ENCODE peak calls at places on chromosomes 2 and 18, in ten cellular contexts. One of them, this sample, is unnamed.

GRCh38 chr2:209495855-209496585 is 72.2 kb downstream of the MAP2 start:
- DNase-seq in fibroblast of lung: peak
- DNase-seq in GM23248: peak
- DNase-seq in mammary epithelial cell: peak
- DNase-seq in HCT116: peak
- DNase-seq in MM.1S: no peak
- DNase-seq in hepatocyte: peak
- DNase-seq in neural progenitor cell: no peak
- DNase-seq in DND-41: no peak
- DNase-seq in K562: no peak
- DNase-seq in this sample: peak

GRCh38 chr2:66960161-66960560 is 437.0 kb upstream of the ETAA1 start:
- DNase-seq in fibroblast of lung: no peak
- DNase-seq in GM23248: no peak
- DNase-seq in mammary epithelial cell: no peak
- DNase-seq in HCT116: no peak
- DNase-seq in MM.1S: no peak
- DNase-seq in hepatocyte: no peak
- DNase-seq in neural progenitor cell: peak
- DNase-seq in DND-41: no peak
- DNase-seq in K562: no peak
- DNase-seq in this sample: no peak

GRCh38 chr2:236572482-236572881 is 2.9 kb downstream of the ACKR3 start:
- DNase-seq in fibroblast of lung: no peak
- DNase-seq in GM23248: peak
- DNase-seq in mammary epithelial cell: no peak
- DNase-seq in HCT116: no peak
- DNase-seq in MM.1S: no peak
- DNase-seq in hepatocyte: no peak
- DNase-seq in neural progenitor cell: peak
- DNase-seq in DND-41: no peak
- DNase-seq in K562: no peak
- DNase-seq in this sample: no peak

GRCh38 chr2:38494394-38494793 is 108.3 kb downstream of the HNRNPLL start:
- DNase-seq in fibroblast of lung: no peak
- DNase-seq in GM23248: no peak
- DNase-seq in mammary epithelial cell: no peak
- DNase-seq in HCT116: no peak
- DNase-seq in MM.1S: no peak
- DNase-seq in hepatocyte: no peak
- DNase-seq in neural progenitor cell: no peak
- DNase-seq in DND-41: no peak
- DNase-seq in K562: no peak
- DNase-seq in this sample: no peak

GRCh38 chr2:86216577-86217555 is 17.6 kb downstream of the MRPL35 start:
- DNase-seq in fibroblast of lung: no peak
- DNase-seq in GM23248: peak
- DNase-seq in mammary epithelial cell: no peak
- DNase-seq in HCT116: no peak
- DNase-seq in MM.1S: no peak
- DNase-seq in hepatocyte: no peak
- DNase-seq in neural progenitor cell: no peak
- DNase-seq in DND-41: no peak
- DNase-seq in K562: peak
- DNase-seq in this sample: no peak

GRCh38 chr2:46804794-46805193 is 110.8 kb downstream of the MCFD2 start:
- DNase-seq in fibroblast of lung: peak
- DNase-seq in GM23248: peak
- DNase-seq in mammary epithelial cell: no peak
- DNase-seq in HCT116: no peak
- DNase-seq in MM.1S: no peak
- DNase-seq in hepatocyte: no peak
- DNase-seq in neural progenitor cell: no peak
- DNase-seq in DND-41: no peak
- DNase-seq in K562: no peak
- DNase-seq in this sample: no peak

GRCh38 chr2:215619989-215620388 is 184.1 kb upstream of the FN1 start:
- DNase-seq in fibroblast of lung: no peak
- DNase-seq in GM23248: peak
- DNase-seq in mammary epithelial cell: no peak
- DNase-seq in HCT116: peak
- DNase-seq in MM.1S: no peak
- DNase-seq in hepatocyte: peak
- DNase-seq in neural progenitor cell: no peak
- DNase-seq in DND-41: no peak
- DNase-seq in K562: peak
- DNase-seq in this sample: peak

GRCh38 chr2:49686291-49686690 is 532.0 kb upstream of the FSHR start:
- DNase-seq in fibroblast of lung: no peak
- DNase-seq in GM23248: no peak
- DNase-seq in mammary epithelial cell: no peak
- DNase-seq in HCT116: no peak
- DNase-seq in MM.1S: no peak
- DNase-seq in hepatocyte: no peak
- DNase-seq in neural progenitor cell: no peak
- DNase-seq in DND-41: no peak
- DNase-seq in K562: no peak
- DNase-seq in this sample: no peak

GRCh38 chr2:205889073-205889472 is 196.9 kb downstream of the INO80D start:
- DNase-seq in fibroblast of lung: no peak
- DNase-seq in GM23248: peak
- DNase-seq in mammary epithelial cell: peak
- DNase-seq in HCT116: no peak
- DNase-seq in MM.1S: no peak
- DNase-seq in hepatocyte: no peak
- DNase-seq in neural progenitor cell: no peak
- DNase-seq in DND-41: no peak
- DNase-seq in K562: no peak
- DNase-seq in this sample: peak

GRCh38 chr18:12921178-12921577 is 26.6 kb upstream of the SEH1L start:
- DNase-seq in fibroblast of lung: no peak
- DNase-seq in GM23248: no peak
- DNase-seq in mammary epithelial cell: no peak
- DNase-seq in HCT116: no peak
- DNase-seq in MM.1S: peak
- DNase-seq in hepatocyte: no peak
- DNase-seq in neural progenitor cell: no peak
- DNase-seq in DND-41: no peak
- DNase-seq in K562: no peak
- DNase-seq in this sample: no peak

GRCh38 chr18:57833441-57834101 is 30.5 kb upstream of the ATP8B1 start:
- DNase-seq in fibroblast of lung: peak
- DNase-seq in GM23248: peak
- DNase-seq in mammary epithelial cell: no peak
- DNase-seq in HCT116: no peak
- DNase-seq in MM.1S: peak
- DNase-seq in hepatocyte: peak
- DNase-seq in neural progenitor cell: peak
- DNase-seq in DND-41: peak
- DNase-seq in K562: peak
- DNase-seq in this sample: peak

GRCh38 chr2:19503406-19503805 is 145.0 kb upstream of the OSR1 start:
- DNase-seq in fibroblast of lung: no peak
- DNase-seq in GM23248: no peak
- DNase-seq in mammary epithelial cell: no peak
- DNase-seq in HCT116: no peak
- DNase-seq in MM.1S: no peak
- DNase-seq in hepatocyte: no peak
- DNase-seq in neural progenitor cell: no peak
- DNase-seq in DND-41: no peak
- DNase-seq in K562: no peak
- DNase-seq in this sample: no peak

GRCh38 chr2:219179601-219180465 is 1.8 kb downstream of the RETREG2 start:
- DNase-seq in fibroblast of lung: no peak
- DNase-seq in GM23248: no peak
- DNase-seq in mammary epithelial cell: no peak
- DNase-seq in HCT116: no peak
- DNase-seq in MM.1S: no peak
- DNase-seq in hepatocyte: no peak
- DNase-seq in neural progenitor cell: no peak
- DNase-seq in DND-41: no peak
- DNase-seq in K562: no peak
- DNase-seq in this sample: no peak

GRCh38 chr2:202113571-202114142 is 40.6 kb downstream of the KIAA2012 start:
- DNase-seq in fibroblast of lung: no peak
- DNase-seq in GM23248: peak
- DNase-seq in mammary epithelial cell: peak
- DNase-seq in HCT116: no peak
- DNase-seq in MM.1S: no peak
- DNase-seq in hepatocyte: no peak
- DNase-seq in neural progenitor cell: no peak
- DNase-seq in DND-41: peak
- DNase-seq in K562: no peak
- DNase-seq in this sample: no peak

GRCh38 chr2:187313831-187314230 is 134.2 kb downstream of the CALCRL start:
- DNase-seq in fibroblast of lung: no peak
- DNase-seq in GM23248: no peak
- DNase-seq in mammary epithelial cell: no peak
- DNase-seq in HCT116: no peak
- DNase-seq in MM.1S: no peak
- DNase-seq in hepatocyte: no peak
- DNase-seq in neural progenitor cell: no peak
- DNase-seq in DND-41: no peak
- DNase-seq in K562: no peak
- DNase-seq in this sample: no peak

GRCh38 chr2:111119004-111119846 is 1.5 kb upstream of the BCL2L11 start:
- DNase-seq in fibroblast of lung: peak
- DNase-seq in GM23248: peak
- DNase-seq in mammary epithelial cell: no peak
- DNase-seq in HCT116: no peak
- DNase-seq in MM.1S: no peak
- DNase-seq in hepatocyte: peak
- DNase-seq in neural progenitor cell: peak
- DNase-seq in DND-41: no peak
- DNase-seq in K562: no peak
- DNase-seq in this sample: no peak
- TF ChIP-seq EZH2 in fibroblast of lung: peak
- TF ChIP-seq EZH2 in GM23248: peak
- TF ChIP-seq EZH2 in mammary epithelial cell: no peak
- TF ChIP-seq EZH2 in HCT116: no peak
- TF ChIP-seq EZH2 in MM.1S: no peak
- TF ChIP-seq EZH2 in hepatocyte: peak
- TF ChIP-seq EZH2 in neural progenitor cell: peak
- TF ChIP-seq EZH2 in DND-41: no peak
- TF ChIP-seq EZH2 in K562: no peak
- TF ChIP-seq EZH2 in this sample: no peak

GRCh38 chr2:29532451-29532850 is 388.9 kb downstream of the ALK start:
- DNase-seq in fibroblast of lung: peak
- DNase-seq in GM23248: no peak
- DNase-seq in mammary epithelial cell: no peak
- DNase-seq in HCT116: no peak
- DNase-seq in MM.1S: no peak
- DNase-seq in hepatocyte: no peak
- DNase-seq in neural progenitor cell: no peak
- DNase-seq in DND-41: no peak
- DNase-seq in K562: no peak
- DNase-seq in this sample: no peak
- TF ChIP-seq EZH2 in fibroblast of lung: no peak
- TF ChIP-seq EZH2 in GM23248: no peak
- TF ChIP-seq EZH2 in mammary epithelial cell: no peak
- TF ChIP-seq EZH2 in HCT116: no peak
- TF ChIP-seq EZH2 in MM.1S: no peak
- TF ChIP-seq EZH2 in hepatocyte: no peak
- TF ChIP-seq EZH2 in neural progenitor cell: no peak
- TF ChIP-seq EZH2 in DND-41: no peak
- TF ChIP-seq EZH2 in K562: no peak
- TF ChIP-seq EZH2 in this sample: no peak

DNA sequence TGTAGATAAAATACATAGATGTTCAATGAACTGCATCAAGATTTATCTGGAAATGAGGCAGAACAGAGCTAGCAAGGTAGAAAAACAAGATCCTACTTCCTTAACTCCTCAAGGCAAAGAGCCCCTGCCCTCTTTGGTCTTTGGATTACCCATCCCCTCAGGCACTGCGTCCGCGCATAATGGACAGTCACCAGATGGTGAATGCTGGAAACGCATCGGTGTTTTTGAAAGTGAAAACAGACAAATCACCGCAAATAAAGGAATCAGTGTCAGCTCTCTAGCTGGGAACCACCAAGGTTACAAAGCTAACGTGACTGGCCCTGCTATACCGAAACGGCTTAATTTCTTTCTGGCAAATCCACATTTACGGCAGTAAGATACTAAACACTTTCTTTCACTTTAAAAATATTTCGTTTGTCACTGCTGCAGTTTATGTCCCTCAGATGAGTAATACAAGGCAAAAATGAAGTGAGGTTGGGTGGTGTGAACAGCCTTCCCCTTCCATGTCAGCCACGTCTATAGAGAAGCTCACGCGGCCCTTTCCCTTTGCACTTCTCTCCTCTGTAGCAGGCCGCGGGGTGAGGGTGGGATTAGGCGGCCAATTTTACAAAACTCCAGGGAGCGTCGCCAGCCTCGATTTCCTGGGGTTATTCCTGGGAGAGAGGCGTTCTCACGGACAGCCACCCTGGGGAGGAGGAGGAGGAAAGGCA is 620 bp upstream of the GALR1 start:
- DNase-seq in fibroblast of lung: no peak
- DNase-seq in GM23248: no peak
- DNase-seq in mammary epithelial cell: no peak
- DNase-seq in HCT116: no peak
- DNase-seq in MM.1S: no peak
- DNase-seq in hepatocyte: no peak
- DNase-seq in neural progenitor cell: peak
- DNase-seq in DND-41: no peak
- DNase-seq in K562: no peak
- DNase-seq in this sample: no peak
- TF ChIP-seq EZH2 in fibroblast of lung: peak
- TF ChIP-seq EZH2 in GM23248: peak
- TF ChIP-seq EZH2 in mammary epithelial cell: peak
- TF ChIP-seq EZH2 in HCT116: no peak
- TF ChIP-seq EZH2 in MM.1S: no peak
- TF ChIP-seq EZH2 in hepatocyte: peak
- TF ChIP-seq EZH2 in neural progenitor cell: peak
- TF ChIP-seq EZH2 in DND-41: no peak
- TF ChIP-seq EZH2 in K562: no peak
- TF ChIP-seq EZH2 in this sample: no peak

DNA sequence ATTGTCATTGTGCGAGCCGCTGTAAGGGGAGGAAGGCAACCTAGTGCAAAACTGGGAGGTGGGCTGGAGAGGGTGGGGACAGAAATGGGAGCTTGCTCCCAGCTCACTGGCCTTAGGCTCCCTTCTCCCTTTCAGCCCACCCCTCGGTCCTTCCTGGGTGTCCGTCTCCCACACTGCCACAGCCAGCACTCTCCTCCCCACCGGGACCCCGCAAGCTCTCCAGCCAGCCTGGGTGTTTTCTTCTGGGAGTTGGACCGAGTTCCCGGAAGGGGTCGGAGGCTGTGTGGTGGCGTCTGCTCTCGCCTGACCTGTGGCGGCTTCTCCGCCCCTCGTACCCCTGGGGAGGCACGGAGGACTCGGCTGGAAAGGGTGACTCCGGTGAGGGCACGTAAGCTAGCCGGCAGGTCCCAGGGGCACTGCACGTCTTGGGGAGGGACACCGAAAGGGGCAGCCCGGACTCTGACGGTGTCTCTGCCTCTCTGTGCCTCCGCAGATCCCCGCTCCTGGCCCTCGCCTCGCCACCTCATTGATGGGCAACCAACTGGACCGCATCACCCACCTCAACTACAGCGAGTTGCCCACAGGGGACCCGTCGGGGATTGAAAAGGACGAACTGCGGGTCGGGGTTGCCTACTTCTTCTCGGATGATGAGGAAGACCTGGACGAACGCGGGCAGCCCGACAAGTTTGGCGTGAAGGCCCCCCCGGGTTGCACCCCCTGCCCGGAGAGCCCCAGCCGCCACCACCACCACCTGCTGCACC is 1.1 kb downstream of the LRATD1 start:
- DNase-seq in fibroblast of lung: no peak
- DNase-seq in GM23248: no peak
- DNase-seq in mammary epithelial cell: no peak
- DNase-seq in HCT116: no peak
- DNase-seq in MM.1S: no peak
- DNase-seq in hepatocyte: peak
- DNase-seq in neural progenitor cell: peak
- DNase-seq in DND-41: no peak
- DNase-seq in K562: no peak
- DNase-seq in this sample: no peak
- TF ChIP-seq EZH2 in fibroblast of lung: peak
- TF ChIP-seq EZH2 in GM23248: no peak
- TF ChIP-seq EZH2 in mammary epithelial cell: no peak
- TF ChIP-seq EZH2 in HCT116: no peak
- TF ChIP-seq EZH2 in MM.1S: no peak
- TF ChIP-seq EZH2 in hepatocyte: no peak
- TF ChIP-seq EZH2 in neural progenitor cell: no peak
- TF ChIP-seq EZH2 in DND-41: no peak
- TF ChIP-seq EZH2 in K562: no peak
- TF ChIP-seq EZH2 in this sample: no peak

This sample was measured in PC-9.